ENCODE peak calls at places on chromosome 13, in six cellular contexts. I, X, J, Q, U and H are unnamed samples.

GRCh38 chr13:105502193-105502592 is 1033.3 kb downstream of the EFNB2 start:
- DNase-seq in I (no peak), X (no peak), J (no peak), Q (no peak), U (no peak), H (no peak)

GRCh38 chr13:100835695-100836094 is 161.1 kb upstream of the TMTC4 start:
- DNase-seq in I (no peak), X (no peak), J (no peak), Q (no peak), U (no peak), H (no peak)

GRCh38 chr13:106517151-106517847 is 18.2 kb downstream of the EFNB2 start:
- DNase-seq in I (no peak), X (no peak), J (no peak), Q (no peak), U (no peak), H (no peak)

GRCh38 chr13:26045123-26045522 is 6.7 kb downstream of the SHISA2 start:
- DNase-seq in I (no peak), X (no peak), J (no peak), Q (no peak), U (no peak), H (no peak)

GRCh38 chr13:76879211-76879875 is 6.9 kb downstream of the KCTD12 start:
- DNase-seq in I (no peak), X (peak), J (peak), Q (peak), U (no peak), H (peak)

GRCh38 chr13:95641291-95641811 is 3.2 kb downstream of the DZIP1 start:
- DNase-seq in I (no peak), X (no peak), J (no peak), Q (peak), U (peak), H (no peak)

GRCh38 chr13:35833571-35834305 is 297.4 kb downstream of the DCLK1 start:
- DNase-seq in I (no peak), X (no peak), J (no peak), Q (no peak), U (no peak), H (no peak)

GRCh38 chr13:25253702-25254101 is 33.6 kb downstream of the MTMR6 start:
- DNase-seq in I (no peak), X (no peak), J (no peak), Q (no peak), U (no peak), H (no peak)

GRCh38 chr13:45878966-45879365 is 27.4 kb upstream of the SIAH3 start:
- DNase-seq in I (no peak), X (no peak), J (no peak), Q (no peak), U (no peak), H (no peak)

GRCh38 chr13:46392967-46393366 is 5.9 kb upstream of the RUBCNL start:
- DNase-seq in I (no peak), X (no peak), J (no peak), Q (no peak), U (no peak), H (no peak)

GRCh38 chr13:43441916-43442315 is 344.9 kb downstream of the ENOX1 start:
- DNase-seq in I (no peak), X (no peak), J (no peak), Q (no peak), U (no peak), H (no peak)

GRCh38 chr13:79918620-79919019 is 422.3 kb downstream of the SPRY2 start:
- DNase-seq in I (no peak), X (no peak), J (no peak), Q (no peak), U (no peak), H (no peak)

GRCh38 chr13:34571716-34572115 is 370.4 kb upstream of the NBEA start:
- DNase-seq in I (no peak), X (no peak), J (no peak), Q (no peak), U (no peak), H (no peak)

GRCh38 chr13:27857271-27857670 is 62.5 kb upstream of the PDX1 start:
- DNase-seq in I (no peak), X (no peak), J (no peak), Q (no peak), U (no peak), H (no peak)

GRCh38 chr13:32443111-32443510 is 15.2 kb upstream of the N4BP2L1 start:
- DNase-seq in I (no peak), X (no peak), J (no peak), Q (no peak), U (no peak), H (no peak)

GRCh38 chr13:61030445-61030844 is 385.2 kb downstream of the PCDH20 start:
- DNase-seq in I (no peak), X (no peak), J (no peak), Q (no peak), U (no peak), H (no peak)

GRCh38 chr13:41289463-41289881 is 21.6 kb upstream of the NAA16 start:
- DNase-seq in I (no peak), X (no peak), J (no peak), Q (no peak), U (no peak), H (no peak)